ENCODE peak calls at places on chromosomes 4 and X, in five cellular contexts. One of them, this sample, is unnamed.

GRCh38 chr4:123547167-123547817 is 150.7 kb downstream of the SPRY1 start:
- DNase-seq in heart right ventricle: no peak
- DNase-seq in endodermal cell: peak; percentile 93
- DNase-seq in colonic mucosa: peak; percentile 88
- DNase-seq in transverse colon: peak; percentile 78
- DNase-seq in this sample: no peak

GRCh38 chr4:20698382-20698781 is 1.9 kb upstream of the PACRGL start:
- DNase-seq in heart right ventricle: no peak
- DNase-seq in endodermal cell: no peak
- DNase-seq in colonic mucosa: no peak
- DNase-seq in transverse colon: no peak
- DNase-seq in this sample: peak; percentile 36

GRCh38 chr4:73730292-73730691 is 10.1 kb upstream of the CXCL8 start:
- DNase-seq in heart right ventricle: no peak
- DNase-seq in endodermal cell: no peak
- DNase-seq in colonic mucosa: no peak
- DNase-seq in transverse colon: no peak
- DNase-seq in this sample: no peak

GRCh38 chr4:174198396-174199179 is 84.9 kb downstream of the FBXO8 start:
- DNase-seq in heart right ventricle: no peak
- DNase-seq in endodermal cell: no peak
- DNase-seq in colonic mucosa: no peak
- DNase-seq in transverse colon: no peak
- DNase-seq in this sample: no peak

GRCh38 chr4:40058121-40058520 is 1.5 kb downstream of the N4BP2 start:
- DNase-seq in heart right ventricle: no peak
- DNase-seq in endodermal cell: no peak
- DNase-seq in colonic mucosa: no peak
- DNase-seq in transverse colon: no peak
- DNase-seq in this sample: no peak

GRCh38 chrX:11414091-11414490 is 120.9 kb downstream of the AMELX start:
- DNase-seq in heart right ventricle: no peak
- DNase-seq in endodermal cell: no peak
- DNase-seq in colonic mucosa: no peak
- DNase-seq in transverse colon: no peak
- DNase-seq in this sample: no peak

GRCh38 chrX:19672211-19672814 is 157.0 kb upstream of the MAP3K15 start:
- DNase-seq in heart right ventricle: no peak
- DNase-seq in endodermal cell: no peak
- DNase-seq in colonic mucosa: no peak
- DNase-seq in transverse colon: no peak
- DNase-seq in this sample: no peak

GRCh38 chr4:1664141-1664540 is 20.0 kb downstream of the FAM53A start:
- DNase-seq in heart right ventricle: no peak
- DNase-seq in endodermal cell: no peak
- DNase-seq in colonic mucosa: no peak
- DNase-seq in transverse colon: no peak
- DNase-seq in this sample: no peak

GRCh38 chr4:59834943-59835342 is 1365.2 kb upstream of the ADGRL3 start:
- DNase-seq in heart right ventricle: no peak
- DNase-seq in endodermal cell: no peak
- DNase-seq in colonic mucosa: no peak
- DNase-seq in transverse colon: no peak
- DNase-seq in this sample: no peak

GRCh38 chr4:51894246-51894645 is 51.3 kb downstream of the DCUN1D4 start:
- DNase-seq in heart right ventricle: no peak
- DNase-seq in endodermal cell: no peak
- DNase-seq in colonic mucosa: no peak
- DNase-seq in transverse colon: no peak
- DNase-seq in this sample: peak; percentile 6

GRCh38 chrX:154355094-154355775 is 19.2 kb downstream of the FLNA start:
- DNase-seq in heart right ventricle: no peak
- DNase-seq in endodermal cell: no peak
- DNase-seq in colonic mucosa: no peak
- DNase-seq in transverse colon: no peak
- DNase-seq in this sample: no peak

GRCh38 chr4:78560296-78560963 is 8.9 kb downstream of the ANXA3 start:
- DNase-seq in heart right ventricle: no peak
- DNase-seq in endodermal cell: no peak
- DNase-seq in colonic mucosa: no peak
- DNase-seq in transverse colon: no peak
- DNase-seq in this sample: no peak

GRCh38 chr4:105061720-105062119 is 85.0 kb upstream of the TET2 start:
- DNase-seq in heart right ventricle: no peak
- DNase-seq in endodermal cell: no peak
- DNase-seq in colonic mucosa: no peak
- DNase-seq in transverse colon: no peak
- DNase-seq in this sample: peak; percentile 81

GRCh38 chrX:47358387-47359065 is 11.9 kb upstream of the ZNF157 start:
- DNase-seq in heart right ventricle: no peak
- DNase-seq in endodermal cell: no peak
- DNase-seq in colonic mucosa: no peak
- DNase-seq in transverse colon: no peak
- DNase-seq in this sample: peak; percentile 22

GRCh38 chrX:101252634-101253033 is 33.0 kb downstream of the DRP2 start:
- DNase-seq in heart right ventricle: no peak
- DNase-seq in endodermal cell: no peak
- DNase-seq in colonic mucosa: no peak
- DNase-seq in transverse colon: no peak
- DNase-seq in this sample: no peak

GRCh38 chr4:46931981-46932380 is 22.9 kb upstream of the COX7B2 start:
- DNase-seq in heart right ventricle: no peak
- DNase-seq in endodermal cell: peak; percentile 81
- DNase-seq in colonic mucosa: peak; percentile 29
- DNase-seq in transverse colon: peak; percentile 10
- DNase-seq in this sample: peak; percentile 67

GRCh38 chr4:46933686-46934085 is 24.6 kb upstream of the COX7B2 start:
- DNase-seq in heart right ventricle: no peak
- DNase-seq in endodermal cell: no peak
- DNase-seq in colonic mucosa: no peak
- DNase-seq in transverse colon: no peak
- DNase-seq in this sample: no peak

GRCh38 chr4:46934731-46935130 is 25.7 kb upstream of the COX7B2 start:
- DNase-seq in heart right ventricle: no peak
- DNase-seq in endodermal cell: no peak
- DNase-seq in colonic mucosa: peak; percentile 23
- DNase-seq in transverse colon: peak; percentile 32
- DNase-seq in this sample: no peak

GRCh38 chr4:46937493-46937892 is 28.4 kb upstream of the COX7B2 start:
- DNase-seq in heart right ventricle: no peak
- DNase-seq in endodermal cell: no peak
- DNase-seq in colonic mucosa: no peak
- DNase-seq in transverse colon: no peak
- DNase-seq in this sample: peak; percentile 21
- TF ChIP-seq CTCF in heart right ventricle: no peak
- TF ChIP-seq CTCF in endodermal cell: peak; percentile 67
- TF ChIP-seq CTCF in colonic mucosa: peak; percentile 18
- TF ChIP-seq CTCF in transverse colon: no peak
- TF ChIP-seq CTCF in this sample: peak; percentile 58

GRCh38 chrX:46340696-46341095 is 204.5 kb downstream of the ZNF674 start:
- DNase-seq in heart right ventricle: no peak
- DNase-seq in endodermal cell: no peak
- DNase-seq in colonic mucosa: no peak
- DNase-seq in transverse colon: no peak
- DNase-seq in this sample: no peak
- H3K4me3 ChIP-seq in heart right ventricle: no peak overlapping the region
- H3K4me3 ChIP-seq in endodermal cell: no peak overlapping the region
- H3K4me3 ChIP-seq in colonic mucosa: no peak overlapping the region
- H3K4me3 ChIP-seq in transverse colon: no peak overlapping the region
- H3K4me3 ChIP-seq in this sample: no peak overlapping the region

DNA sequence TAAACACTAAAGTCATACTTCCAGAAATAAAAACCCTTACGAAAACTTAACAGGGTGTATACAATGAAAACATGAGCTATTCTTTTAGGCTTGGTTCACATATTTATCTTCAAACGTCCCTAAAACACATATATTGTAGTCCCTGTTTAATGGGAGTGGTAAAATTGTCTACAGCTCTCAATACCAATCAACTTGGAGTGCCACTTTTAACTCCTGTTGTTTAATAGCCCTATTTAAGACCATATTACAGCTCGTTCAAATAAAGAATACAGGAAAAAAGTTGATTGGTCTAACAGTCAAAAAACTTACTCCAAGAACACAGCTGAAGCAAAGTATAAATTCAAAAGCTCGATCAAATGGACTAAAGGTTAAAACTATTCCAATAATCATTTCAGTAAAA is 3.9 kb downstream of the UBE2D3 start:
- DNase-seq in heart right ventricle: no peak
- DNase-seq in endodermal cell: no peak
- DNase-seq in colonic mucosa: no peak
- DNase-seq in transverse colon: no peak
- DNase-seq in this sample: no peak
- H3K4me1 ChIP-seq in heart right ventricle: peaks cover 67% of the 10 kb centered on the region
- H3K4me1 ChIP-seq in endodermal cell: peaks cover 4% of the 10 kb centered on the region
- H3K4me1 ChIP-seq in colonic mucosa: peaks cover 12% of the 10 kb centered on the region
- H3K4me1 ChIP-seq in transverse colon: peaks cover 35% of the 10 kb centered on the region
- H3K4me1 ChIP-seq in this sample: peaks cover 57% of the 10 kb centered on the region

GRCh38 chr4:128379860-128380259 is 92.2 kb upstream of the PGRMC2 start:
- DNase-seq in heart right ventricle: peak; percentile 42
- DNase-seq in endodermal cell: peak; percentile 79
- DNase-seq in colonic mucosa: no peak
- DNase-seq in transverse colon: peak; percentile 28
- DNase-seq in this sample: peak; percentile 15
- TF ChIP-seq CTCF in heart right ventricle: peak; percentile 65
- TF ChIP-seq CTCF in endodermal cell: peak; percentile 83
- TF ChIP-seq CTCF in colonic mucosa: peak; percentile 39
- TF ChIP-seq CTCF in transverse colon: peak; percentile 27
- TF ChIP-seq CTCF in this sample: peak; percentile 59

This sample was measured in A673.